ENCODE peak calls at places on chromosome 13, in five cellular contexts. Y is Calu3, A is H9, W is SK-MEL-5, P is DMS 273 treated with DMSO at 0.1 percent for 48 hours. E is an unnamed sample.

GRCh38 chr13:35164324-35164932 is 222.4 kb downstream of the NBEA start:
- DNase-seq in Y (no peak), A (no peak), W (peak), P (no peak), E (peak)

GRCh38 chr13:35598233-35598632 is 121.7 kb upstream of the MAB21L1 start:
- DNase-seq in Y (no peak), A (no peak), W (peak), P (no peak), E (peak)

GRCh38 chr13:30615851-30616311 is 1.8 kb upstream of the USPL1 start:
- DNase-seq in Y (no peak), A (no peak), W (peak), P (no peak), E (peak)

GRCh38 chr13:52599853-52600603 is 42.2 kb upstream of the HNRNPA1L2 start:
- DNase-seq in Y (no peak), A (peak), W (no peak), P (no peak), E (no peak)

GRCh38 chr13:40161008-40161694 is 505.3 kb downstream of the FOXO1 start:
- DNase-seq in Y (no peak), A (no peak), W (no peak), P (no peak), E (no peak)

GRCh38 chr13:51620165-51620983 is 36.1 kb downstream of the WDFY2 start:
- DNase-seq in Y (no peak), A (no peak), W (no peak), P (no peak), E (no peak)

GRCh38 chr13:32804673-32805260 is 211.5 kb upstream of the KL start:
- DNase-seq in Y (no peak), A (no peak), W (no peak), P (no peak), E (no peak)

GRCh38 chr13:109408596-109409382 is 377.6 kb downstream of the IRS2 start:
- DNase-seq in Y (no peak), A (no peak), W (no peak), P (no peak), E (no peak)

GRCh38 chr13:27665333-27665732 is 43.6 kb downstream of the POLR1D start:
- DNase-seq in Y (no peak), A (no peak), W (peak), P (no peak), E (no peak)

GRCh38 chr13:81757348-81757950 is 1416.5 kb upstream of the SPRY2 start:
- DNase-seq in Y (no peak), A (no peak), W (no peak), P (no peak), E (no peak)

GRCh38 chr13:72186730-72187422 is 319.9 kb upstream of the DACH1 start:
- DNase-seq in Y (no peak), A (no peak), W (no peak), P (no peak), E (no peak)

GRCh38 chr13:74270018-74270417 is 135.8 kb upstream of the KLF12 start:
- DNase-seq in Y (no peak), A (no peak), W (no peak), P (no peak), E (no peak)

GRCh38 chr13:110274687-110275086 is 32.3 kb downstream of the COL4A1 start:
- DNase-seq in Y (no peak), A (no peak), W (peak), P (no peak), E (no peak)

GRCh38 chr13:35621989-35622388 is 145.5 kb upstream of the MAB21L1 start:
- DNase-seq in Y (no peak), A (no peak), W (no peak), P (no peak), E (no peak)

GRCh38 chr13:28710161-28710560 is 8.6 kb downstream of the SLC46A3 start:
- DNase-seq in Y (no peak), A (no peak), W (no peak), P (no peak), E (no peak)

GRCh38 chr13:112182251-112182650 is 115.3 kb downstream of the SOX1 start:
- DNase-seq in Y (no peak), A (no peak), W (no peak), P (no peak), E (no peak)

GRCh38 chr13:46478641-46479040 is 74.3 kb upstream of the LRCH1 start:
- DNase-seq in Y (no peak), A (no peak), W (no peak), P (no peak), E (no peak)

GRCh38 chr13:100517135-100517534 is 71.5 kb downstream of the GGACT start:
- DNase-seq in Y (peak), A (peak), W (no peak), P (no peak), E (no peak)

GRCh38 chr13:47454986-47455385 is 546.1 kb downstream of the SUCLA2 start:
- DNase-seq in Y (no peak), A (no peak), W (no peak), P (no peak), E (no peak)

GRCh38 chr13:45179428-45179827 is 21.4 kb downstream of the KCTD4 start:
- DNase-seq in Y (no peak), A (no peak), W (peak), P (no peak), E (no peak)

GRCh38 chr13:68908879-68909278 is 1198.7 kb upstream of the ATXN8OS start:
- DNase-seq in Y (no peak), A (no peak), W (no peak), P (no peak), E (no peak)

GRCh38 chr13:99614465-99614885 is 113.2 kb downstream of the TM9SF2 start:
- DNase-seq in Y (peak), A (peak), W (peak), P (peak), E (no peak)

E was measured in COLO829.